ENCODE peak calls at places on chromosomes 6 and 20, in five cellular contexts. One of them, this sample, is unnamed.

GRCh38 chr6:66662196-66662595 is 955.2 kb upstream of the EYS start:
- DNase-seq in uterus: no peak
- DNase-seq in CD4-positive, alpha-beta memory T cell: no peak
- DNase-seq in stomach: no peak
- DNase-seq in sigmoid colon: no peak
- DNase-seq in this sample: no peak

GRCh38 chr20:60262967-60263603 is 304.9 kb downstream of the CDH26 start:
- DNase-seq in uterus: no peak
- DNase-seq in CD4-positive, alpha-beta memory T cell: peak
- DNase-seq in stomach: peak
- DNase-seq in sigmoid colon: no peak
- DNase-seq in this sample: no peak

GRCh38 chr20:1377984-1378742 is 14.7 kb downstream of the FKBP1A start:
- DNase-seq in uterus: no peak
- DNase-seq in CD4-positive, alpha-beta memory T cell: no peak
- DNase-seq in stomach: no peak
- DNase-seq in sigmoid colon: no peak
- DNase-seq in this sample: no peak

GRCh38 chr6:165939601-165940290 is 227.9 kb downstream of the TBXT start:
- DNase-seq in uterus: no peak
- DNase-seq in CD4-positive, alpha-beta memory T cell: no peak
- DNase-seq in stomach: no peak
- DNase-seq in sigmoid colon: no peak
- DNase-seq in this sample: no peak

GRCh38 chr20:24487240-24487639 is 17.8 kb downstream of the SYNDIG1 start:
- DNase-seq in uterus: no peak
- DNase-seq in CD4-positive, alpha-beta memory T cell: no peak
- DNase-seq in stomach: no peak
- DNase-seq in sigmoid colon: no peak
- DNase-seq in this sample: no peak

GRCh38 chr20:18638768-18639167 is 50.9 kb downstream of the DTD1 start:
- DNase-seq in uterus: no peak
- DNase-seq in CD4-positive, alpha-beta memory T cell: no peak
- DNase-seq in stomach: no peak
- DNase-seq in sigmoid colon: peak
- DNase-seq in this sample: no peak

GRCh38 chr20:59992531-59992930 is 34.3 kb downstream of the CDH26 start:
- DNase-seq in uterus: no peak
- DNase-seq in CD4-positive, alpha-beta memory T cell: no peak
- DNase-seq in stomach: no peak
- DNase-seq in sigmoid colon: no peak
- DNase-seq in this sample: no peak

GRCh38 chr6:12751694-12752304 is 35.2 kb downstream of the PHACTR1 start:
- DNase-seq in uterus: no peak
- DNase-seq in CD4-positive, alpha-beta memory T cell: peak
- DNase-seq in stomach: peak
- DNase-seq in sigmoid colon: no peak
- DNase-seq in this sample: no peak

GRCh38 chr6:90835584-90836212 is 248.8 kb upstream of the MAP3K7 start:
- DNase-seq in uterus: no peak
- DNase-seq in CD4-positive, alpha-beta memory T cell: no peak
- DNase-seq in stomach: peak
- DNase-seq in sigmoid colon: no peak
- DNase-seq in this sample: no peak

GRCh38 chr6:23446394-23447001 is 679.5 kb upstream of the NRSN1 start:
- DNase-seq in uterus: no peak
- DNase-seq in CD4-positive, alpha-beta memory T cell: no peak
- DNase-seq in stomach: no peak
- DNase-seq in sigmoid colon: no peak
- DNase-seq in this sample: no peak

GRCh38 chr6:68575765-68576439 is 59.2 kb upstream of the ADGRB3 start:
- DNase-seq in uterus: no peak
- DNase-seq in CD4-positive, alpha-beta memory T cell: no peak
- DNase-seq in stomach: no peak
- DNase-seq in sigmoid colon: peak
- DNase-seq in this sample: no peak

GRCh38 chr6:89487864-89488263 is 54.9 kb downstream of the ANKRD6 start:
- DNase-seq in uterus: no peak
- DNase-seq in CD4-positive, alpha-beta memory T cell: no peak
- DNase-seq in stomach: no peak
- DNase-seq in sigmoid colon: no peak
- DNase-seq in this sample: no peak

GRCh38 chr20:64065973-64066341 is 3.0 kb downstream of the TCEA2 start:
- DNase-seq in uterus: no peak
- DNase-seq in CD4-positive, alpha-beta memory T cell: peak
- DNase-seq in stomach: no peak
- DNase-seq in sigmoid colon: no peak
- DNase-seq in this sample: no peak

GRCh38 chr20:31718952-31719643 is 3.6 kb downstream of the BCL2L1 start:
- DNase-seq in uterus: no peak
- DNase-seq in CD4-positive, alpha-beta memory T cell: no peak
- DNase-seq in stomach: peak
- DNase-seq in sigmoid colon: no peak
- DNase-seq in this sample: no peak

GRCh38 chr6:15443119-15443518 is 197.2 kb downstream of the JARID2 start:
- DNase-seq in uterus: no peak
- DNase-seq in CD4-positive, alpha-beta memory T cell: no peak
- DNase-seq in stomach: no peak
- DNase-seq in sigmoid colon: no peak
- DNase-seq in this sample: no peak

GRCh38 chr20:22582960-22583772 is 1.2 kb downstream of the FOXA2 start:
- DNase-seq in uterus: no peak
- DNase-seq in CD4-positive, alpha-beta memory T cell: no peak
- DNase-seq in stomach: peak
- DNase-seq in sigmoid colon: no peak
- DNase-seq in this sample: no peak

GRCh38 chr6:20115269-20116005 is 96.8 kb downstream of the MBOAT1 start:
- DNase-seq in uterus: no peak
- DNase-seq in CD4-positive, alpha-beta memory T cell: no peak
- DNase-seq in stomach: no peak
- DNase-seq in sigmoid colon: no peak
- DNase-seq in this sample: no peak

GRCh38 chr6:163331245-163331644 is 83.3 kb upstream of the QKI start:
- DNase-seq in uterus: no peak
- DNase-seq in CD4-positive, alpha-beta memory T cell: no peak
- DNase-seq in stomach: no peak
- DNase-seq in sigmoid colon: no peak
- DNase-seq in this sample: no peak

GRCh38 chr6:30626484-30627366 is at the start of gene ATAT1:
- DNase-seq in uterus: peak
- DNase-seq in CD4-positive, alpha-beta memory T cell: peak
- DNase-seq in stomach: peak
- DNase-seq in sigmoid colon: peak
- DNase-seq in this sample: peak

GRCh38 chr6:12151433-12151820 is 138.7 kb upstream of the EDN1 start:
- DNase-seq in uterus: no peak
- DNase-seq in CD4-positive, alpha-beta memory T cell: no peak
- DNase-seq in stomach: no peak
- DNase-seq in sigmoid colon: no peak
- DNase-seq in this sample: no peak

GRCh38 chr20:7332169-7332568 is 564.7 kb downstream of the BMP2 start:
- DNase-seq in uterus: no peak
- DNase-seq in CD4-positive, alpha-beta memory T cell: no peak
- DNase-seq in stomach: no peak
- DNase-seq in sigmoid colon: no peak
- DNase-seq in this sample: no peak
- H3K27ac ChIP-seq in uterus: no peak
- H3K27ac ChIP-seq in CD4-positive, alpha-beta memory T cell: no peak
- H3K27ac ChIP-seq in stomach: no peak
- H3K27ac ChIP-seq in sigmoid colon: no peak
- H3K27ac ChIP-seq in this sample: no peak

GRCh38 chr20:46706242-46706641 is 3.2 kb upstream of the SLC2A10 start:
- DNase-seq in uterus: no peak
- DNase-seq in CD4-positive, alpha-beta memory T cell: no peak
- DNase-seq in stomach: no peak
- DNase-seq in sigmoid colon: no peak
- DNase-seq in this sample: no peak
- H3K27ac ChIP-seq in uterus: peak
- H3K27ac ChIP-seq in CD4-positive, alpha-beta memory T cell: no peak
- H3K27ac ChIP-seq in stomach: no peak
- H3K27ac ChIP-seq in sigmoid colon: no peak
- H3K27ac ChIP-seq in this sample: no peak

GRCh38 chr6:127463056-127463455 is 3.9 kb upstream of the KIAA0408 start:
- DNase-seq in uterus: no peak
- DNase-seq in CD4-positive, alpha-beta memory T cell: no peak
- DNase-seq in stomach: peak
- DNase-seq in sigmoid colon: no peak
- DNase-seq in this sample: no peak
- H3K27ac ChIP-seq in uterus: peak
- H3K27ac ChIP-seq in CD4-positive, alpha-beta memory T cell: no peak
- H3K27ac ChIP-seq in stomach: no peak
- H3K27ac ChIP-seq in sigmoid colon: peak
- H3K27ac ChIP-seq in this sample: no peak

GRCh38 chr6:133764011-133764812 is 124.7 kb upstream of the TCF21 start:
- DNase-seq in uterus: no peak
- DNase-seq in CD4-positive, alpha-beta memory T cell: no peak
- DNase-seq in stomach: no peak
- DNase-seq in sigmoid colon: no peak
- DNase-seq in this sample: no peak
- H3K27ac ChIP-seq in uterus: peak
- H3K27ac ChIP-seq in CD4-positive, alpha-beta memory T cell: no peak
- H3K27ac ChIP-seq in stomach: no peak
- H3K27ac ChIP-seq in sigmoid colon: peak
- H3K27ac ChIP-seq in this sample: no peak

DNA sequence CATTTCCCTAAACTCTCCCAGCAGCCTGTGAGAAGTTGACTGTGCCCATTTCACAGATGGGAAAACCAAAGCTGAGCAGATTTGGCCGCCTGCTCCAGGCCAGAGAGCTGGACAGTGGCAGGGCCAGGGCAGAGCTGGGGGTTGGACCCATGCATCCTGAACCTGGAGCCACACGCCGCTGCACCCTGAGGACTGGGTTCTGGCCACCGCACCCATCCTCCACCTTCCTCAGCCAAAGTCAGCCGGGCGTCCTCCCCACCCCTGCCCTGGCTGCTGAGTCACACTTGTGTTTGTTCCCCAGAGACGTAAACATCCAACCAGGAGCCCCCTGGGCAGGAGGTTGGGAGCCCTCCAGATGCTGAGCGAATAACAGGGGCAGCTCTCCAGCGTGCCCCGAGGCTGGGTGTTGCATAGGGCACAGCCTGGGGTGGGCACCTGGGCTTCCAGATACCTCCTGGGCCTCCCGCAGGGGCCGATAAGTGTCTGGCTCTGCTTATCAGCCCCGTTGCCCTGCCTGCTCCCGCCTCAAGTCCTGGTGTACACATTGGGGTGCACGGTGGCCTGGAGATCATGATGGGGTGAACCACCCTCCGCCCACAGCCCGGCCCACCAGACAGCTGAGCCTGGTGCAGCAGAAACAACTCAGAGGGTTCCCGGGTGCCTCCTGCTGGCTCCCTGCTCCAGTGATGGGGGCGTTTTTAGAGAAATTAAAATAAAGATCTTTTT is 23.8 kb downstream of the RBM38 start:
- DNase-seq in uterus: no peak
- DNase-seq in CD4-positive, alpha-beta memory T cell: no peak
- DNase-seq in stomach: no peak
- DNase-seq in sigmoid colon: no peak
- DNase-seq in this sample: no peak
- H3K27ac ChIP-seq in uterus: no peak
- H3K27ac ChIP-seq in CD4-positive, alpha-beta memory T cell: no peak
- H3K27ac ChIP-seq in stomach: no peak
- H3K27ac ChIP-seq in sigmoid colon: no peak
- H3K27ac ChIP-seq in this sample: no peak